ENCODE peak calls at places on chromosomes 11 and 22, in ten cellular contexts. B is astrocyte of the hippocampus; S is germinal center; Z is stimulated activated effector memory CD8-positive, alpha-beta T cell treated with anti-CD3 and anti-CD28 coated beads, Interleukin-12 subunit alpha, Interleukin-12 subunit beta, amount 100 ng/mL, for 72 hours; W is H9; M is stimulated activated CD4-positive, alpha-beta T cell treated with anti-CD3 and anti-CD28 coated beads, Interleukin-4, amount 100 ng/mL, for 24 hours; I is ACHN; U is keratinocyte; T is Daoy; K is ecto neural progenitor cell. A is an unnamed sample.

GRCh38 chr11:1817511-1817910 is 17.3 kb upstream of the SYT8 start:
- DNase-seq in Z (no peak), B (no peak), I (no peak), T (no peak), S (no peak), U (no peak), K (no peak), W (no peak), M (no peak), A (no peak)

GRCh38 chr11:132715041-132715440 is 817.3 kb downstream of the OPCML start:
- DNase-seq in W (no peak), I (no peak), Z (no peak), B (peak; percentile 24), M (no peak), T (no peak), K (no peak), S (no peak), U (no peak), A (no peak)

GRCh38 chr22:45867118-45867905 is 109.7 kb downstream of the WNT7B start:
- DNase-seq in T (no peak), K (peak; percentile 75), S (no peak), Z (peak; percentile 46), W (peak; percentile 51), U (no peak), B (peak; percentile 80), M (no peak), I (peak; percentile 20), A (no peak)

GRCh38 chr22:26853071-26853470 is 195.7 kb downstream of the MIAT start:
- DNase-seq in B (no peak), M (no peak), U (no peak), T (no peak), I (no peak), S (no peak), K (no peak), Z (no peak), W (no peak), A (no peak)

GRCh38 chr11:1513326-1514296 is 27.0 kb upstream of the MOB2 start:
- DNase-seq in K (no peak), S (no peak), W (no peak), M (no peak), Z (no peak), T (no peak), B (no peak), U (no peak), I (no peak), A (no peak)

GRCh38 chr22:44256085-44256484 is 56.7 kb downstream of the SHISAL1 start:
- DNase-seq in W (peak; percentile 25), I (no peak), B (no peak), S (no peak), T (no peak), M (no peak), Z (no peak), U (no peak), K (no peak), A (no peak)

GRCh38 chr11:80097146-80097545 is 656.3 kb upstream of the TENM4 start:
- DNase-seq in T (no peak), S (no peak), K (no peak), M (no peak), U (no peak), I (no peak), W (no peak), B (no peak), Z (no peak), A (no peak)

GRCh38 chr11:22491826-22492225 is 133.8 kb downstream of the FANCF start:
- DNase-seq in S (no peak), W (peak; percentile 33), M (no peak), T (peak; percentile 48), Z (no peak), U (no peak), K (no peak), B (peak; percentile 79), I (no peak), A (no peak)

GRCh38 chr22:29083576-29084566 is 11.0 kb downstream of the KREMEN1 start:
- DNase-seq in U (no peak), B (no peak), S (no peak), W (no peak), I (no peak), M (no peak), T (peak; percentile 25), K (no peak), Z (no peak), A (no peak)

GRCh38 chr22:43177479-43177878 is 9.5 kb downstream of the TTLL12 start:
- DNase-seq in I (no peak), T (no peak), Z (no peak), W (no peak), S (no peak), U (no peak), M (no peak), B (no peak), K (no peak), A (no peak)

A was measured in stimulated activated naive CD4-positive, alpha-beta T cell treated with Interleukin-2 at 50 U/mL for 16 hours.